ENCODE peak calls at places on chromosome 2, in four cellular contexts. One of them, this sample, is unnamed.

GRCh38 chr2:229675569-229675968 is 38.8 kb downstream of the DNER start:
- DNase-seq in upper lobe of right lung: no peak
- DNase-seq in BE2C: peak
- DNase-seq in epithelial cell of esophagus: no peak
- DNase-seq in this sample: no peak

GRCh38 chr2:16478817-16479216 is 186.8 kb downstream of the CYRIA start:
- DNase-seq in BE2C: no peak
- DNase-seq in epithelial cell of esophagus: peak
- DNase-seq in upper lobe of right lung: no peak
- DNase-seq in this sample: no peak

GRCh38 chr2:191631754-191632153 is 46.2 kb upstream of the NABP1 start:
- DNase-seq in epithelial cell of esophagus: peak
- DNase-seq in BE2C: peak
- DNase-seq in upper lobe of right lung: peak
- DNase-seq in this sample: peak

GRCh38 chr2:204239756-204240155 is 303.2 kb downstream of the ICOS start:
- DNase-seq in upper lobe of right lung: no peak
- DNase-seq in epithelial cell of esophagus: no peak
- DNase-seq in BE2C: no peak
- DNase-seq in this sample: no peak

GRCh38 chr2:57376985-57377384 is 669.6 kb upstream of the VRK2 start:
- DNase-seq in BE2C: no peak
- DNase-seq in epithelial cell of esophagus: peak
- DNase-seq in upper lobe of right lung: no peak
- DNase-seq in this sample: peak

GRCh38 chr2:16406497-16406896 is 259.1 kb downstream of the CYRIA start:
- DNase-seq in BE2C: peak
- DNase-seq in upper lobe of right lung: no peak
- DNase-seq in epithelial cell of esophagus: no peak
- DNase-seq in this sample: no peak

GRCh38 chr2:46749042-46749461 is 166.6 kb downstream of the MCFD2 start:
- DNase-seq in upper lobe of right lung: no peak
- DNase-seq in epithelial cell of esophagus: peak
- DNase-seq in BE2C: no peak
- DNase-seq in this sample: peak

GRCh38 chr2:27583390-27583915 is 611 bp downstream of the ZNF512 start:
- DNase-seq in epithelial cell of esophagus: no peak
- DNase-seq in upper lobe of right lung: no peak
- DNase-seq in BE2C: no peak
- DNase-seq in this sample: peak

GRCh38 chr2:151070253-151070652 is 191.4 kb downstream of the RBM43 start:
- DNase-seq in BE2C: no peak
- DNase-seq in epithelial cell of esophagus: no peak
- DNase-seq in upper lobe of right lung: no peak
- DNase-seq in this sample: no peak

GRCh38 chr2:6986894-6987487 is 69.8 kb downstream of the RNF144A start:
- DNase-seq in upper lobe of right lung: no peak
- DNase-seq in epithelial cell of esophagus: no peak
- DNase-seq in BE2C: no peak
- DNase-seq in this sample: no peak

DNA sequence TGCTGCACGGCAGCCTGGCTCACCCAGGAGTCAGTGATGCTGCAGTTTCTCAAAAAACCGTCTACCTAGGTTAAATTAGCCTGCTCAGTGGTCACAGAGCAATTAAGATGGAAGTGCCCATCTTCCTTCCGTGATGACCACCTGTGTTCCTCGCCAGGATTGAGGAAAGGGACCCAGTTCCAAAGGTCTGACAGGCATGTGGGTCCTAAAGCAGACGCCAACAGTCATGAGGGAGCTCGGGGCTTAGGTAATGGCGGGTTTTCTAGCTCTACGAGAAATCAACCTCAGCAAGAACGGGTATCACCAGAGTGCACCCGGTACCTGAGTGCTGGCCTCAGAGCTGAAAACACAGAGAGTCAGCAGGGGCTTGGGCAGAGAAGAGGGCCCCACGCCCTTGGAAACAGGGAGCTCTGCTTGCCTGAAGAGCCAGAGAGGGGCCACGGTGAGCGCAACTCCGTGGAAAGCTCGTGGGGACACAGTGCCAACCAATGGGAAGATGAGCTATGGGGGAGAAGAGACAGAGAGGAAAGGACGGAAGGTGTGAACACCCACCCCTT is 34.3 kb upstream of the DNMT3A start:
- DNase-seq in epithelial cell of esophagus: no peak
- DNase-seq in upper lobe of right lung: no peak
- DNase-seq in BE2C: no peak
- DNase-seq in this sample: no peak
- TF ChIP-seq CTCF in epithelial cell of esophagus: no peak
- TF ChIP-seq CTCF in upper lobe of right lung: no peak
- TF ChIP-seq CTCF in BE2C: no peak
- TF ChIP-seq CTCF in this sample: no peak

GRCh38 chr2:99342536-99342935 is 5.3 kb downstream of the EIF5B start:
- DNase-seq in upper lobe of right lung: no peak
- DNase-seq in BE2C: no peak
- DNase-seq in epithelial cell of esophagus: no peak
- DNase-seq in this sample: no peak
- H3K4me3 ChIP-seq in upper lobe of right lung: no peak
- H3K4me3 ChIP-seq in BE2C: no peak
- H3K4me3 ChIP-seq in epithelial cell of esophagus: no peak
- H3K4me3 ChIP-seq in this sample: no peak

DNA sequence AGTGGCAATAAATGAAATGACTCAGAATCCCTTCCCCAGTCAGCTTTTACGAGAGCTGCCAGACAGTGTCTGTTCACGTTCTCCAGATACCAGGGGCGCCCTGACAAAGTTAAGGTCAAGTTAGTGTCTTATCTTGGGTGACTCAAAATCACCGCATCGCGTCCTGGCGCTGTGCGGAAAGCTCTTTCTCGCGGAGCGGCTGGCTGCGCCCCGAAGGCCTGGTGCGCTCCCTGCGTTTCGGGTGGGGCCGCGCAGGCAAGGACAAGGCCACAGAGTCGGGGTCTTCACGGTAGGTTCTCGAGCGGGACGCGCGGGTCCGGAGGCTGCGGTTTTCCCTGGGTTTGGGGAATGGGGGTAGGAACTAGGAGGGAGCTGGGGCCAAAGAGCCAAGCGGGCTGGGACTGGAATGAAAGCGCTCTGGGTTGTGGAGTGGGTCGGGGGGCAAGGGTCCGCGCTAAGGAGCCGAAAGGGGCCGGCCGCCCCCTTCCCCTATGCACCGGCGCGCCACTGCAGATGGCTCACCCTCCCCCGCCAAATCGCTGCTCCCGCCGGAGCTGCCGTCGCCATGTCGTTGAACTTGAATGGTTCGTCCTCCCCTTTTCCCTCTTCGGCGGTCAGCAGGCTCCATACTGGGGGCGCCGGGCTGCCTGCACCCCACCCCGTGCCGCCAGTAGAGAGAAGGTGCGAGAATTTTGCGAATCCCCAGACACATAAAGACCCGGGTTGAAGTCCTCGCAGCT is 2.6 kb upstream of the HOXD11 start:
- DNase-seq in upper lobe of right lung: no peak
- DNase-seq in BE2C: no peak
- DNase-seq in epithelial cell of esophagus: no peak
- DNase-seq in this sample: peak
- TF ChIP-seq CTCF in upper lobe of right lung: no peak
- TF ChIP-seq CTCF in BE2C: no peak
- TF ChIP-seq CTCF in epithelial cell of esophagus: no peak
- TF ChIP-seq CTCF in this sample: no peak

GRCh38 chr2:232321817-232322559 is 56.6 kb upstream of the ALPP start:
- DNase-seq in epithelial cell of esophagus: no peak
- DNase-seq in upper lobe of right lung: no peak
- DNase-seq in BE2C: no peak
- DNase-seq in this sample: no peak
- H3K4me3 ChIP-seq in epithelial cell of esophagus: no peak
- H3K4me3 ChIP-seq in upper lobe of right lung: no peak
- H3K4me3 ChIP-seq in BE2C: no peak
- H3K4me3 ChIP-seq in this sample: no peak

GRCh38 chr2:62817348-62817747 is 111.8 kb downstream of the EHBP1 start:
- DNase-seq in epithelial cell of esophagus: peak
- DNase-seq in BE2C: no peak
- DNase-seq in upper lobe of right lung: no peak
- DNase-seq in this sample: no peak

GRCh38 chr2:62814132-62814531 is 108.6 kb downstream of the EHBP1 start:
- DNase-seq in upper lobe of right lung: no peak
- DNase-seq in epithelial cell of esophagus: peak
- DNase-seq in BE2C: no peak
- DNase-seq in this sample: peak

GRCh38 chr2:62811086-62811485 is 105.6 kb downstream of the EHBP1 start:
- DNase-seq in BE2C: peak
- DNase-seq in epithelial cell of esophagus: no peak
- DNase-seq in upper lobe of right lung: no peak
- DNase-seq in this sample: no peak

GRCh38 chr2:62811972-62812371 is 106.5 kb downstream of the EHBP1 start:
- DNase-seq in epithelial cell of esophagus: no peak
- DNase-seq in BE2C: no peak
- DNase-seq in upper lobe of right lung: no peak
- DNase-seq in this sample: no peak

DNA sequence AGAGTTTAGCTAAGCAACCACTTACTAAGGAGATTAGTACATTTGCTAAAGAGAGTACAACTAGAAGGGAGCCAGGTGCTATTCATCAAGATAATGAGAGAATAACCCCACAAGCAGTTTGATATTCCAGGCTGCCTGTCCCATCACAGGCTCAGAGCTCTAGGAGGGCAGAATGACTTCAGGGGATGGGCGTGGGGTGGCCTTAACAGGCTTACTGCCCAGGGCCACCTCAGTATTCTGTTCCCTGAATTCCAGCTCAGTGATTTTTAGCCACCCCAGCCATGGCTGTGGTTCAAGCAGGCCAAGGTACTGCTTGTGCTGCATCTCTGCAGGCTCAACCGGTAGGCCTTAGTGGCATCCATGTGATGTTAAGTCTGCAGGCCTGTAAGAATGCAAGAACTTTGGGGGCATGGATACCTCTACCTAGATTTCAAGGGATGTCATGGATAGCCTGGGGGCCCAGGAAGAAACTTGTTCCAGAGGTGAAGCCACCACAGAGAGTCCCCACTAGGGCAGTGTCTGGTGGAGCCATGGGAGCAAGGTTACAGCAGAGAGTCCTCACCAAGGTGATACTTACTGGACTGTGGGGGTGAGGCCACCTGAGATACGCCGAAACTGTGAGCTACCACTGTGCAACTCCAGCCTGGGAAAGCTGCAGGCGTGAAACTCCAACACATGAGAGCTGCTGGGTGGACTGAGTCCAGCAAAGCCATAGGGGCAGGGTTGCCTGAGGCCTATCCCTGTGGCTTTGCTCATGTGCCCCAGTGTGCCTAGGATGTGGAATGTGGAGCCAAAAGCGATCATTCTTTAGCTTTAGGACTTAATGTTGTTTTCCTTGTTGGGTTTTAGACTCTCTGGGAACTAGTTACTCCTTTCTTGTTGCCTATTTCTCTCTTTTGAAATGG is 107.7 kb downstream of the EHBP1 start:
- DNase-seq in upper lobe of right lung: no peak
- DNase-seq in epithelial cell of esophagus: no peak
- DNase-seq in BE2C: no peak
- DNase-seq in this sample: no peak
- TF ChIP-seq CTCF in upper lobe of right lung: no peak
- TF ChIP-seq CTCF in epithelial cell of esophagus: no peak
- TF ChIP-seq CTCF in BE2C: no peak
- TF ChIP-seq CTCF in this sample: no peak

GRCh38 chr2:26473796-26474195 is 4.1 kb downstream of the OTOF start:
- DNase-seq in BE2C: no peak
- DNase-seq in upper lobe of right lung: no peak
- DNase-seq in epithelial cell of esophagus: no peak
- DNase-seq in this sample: no peak
- H3K4me3 ChIP-seq in BE2C: no peak
- H3K4me3 ChIP-seq in upper lobe of right lung: no peak
- H3K4me3 ChIP-seq in epithelial cell of esophagus: no peak
- H3K4me3 ChIP-seq in this sample: no peak

This sample was measured in fibroblast of villous mesenchyme.